ENCODE peak calls at places on chromosomes 11 and 22, in four cellular contexts. Q, O, Z and S are unnamed samples.
A peak's percentile ranks its signal among the peaks of the same experiment; 100 is the strongest.

GRCh38 chr22:23394525-23395326 is 185.4 kb downstream of the IGLL1 start:
- DNase-seq in Q (no peak), O (no peak), Z (no peak), S (no peak)

GRCh38 chr11:131027501-131027900 is 111.2 kb upstream of the SNX19 start:
- DNase-seq in O (no peak), Q (no peak), Z (no peak), S (no peak)

GRCh38 chr11:65291613-65292012 is 23.1 kb upstream of the CDC42EP2 start:
- DNase-seq in Z (no peak), O (no peak), Q (peak; percentile 80), S (no peak)

GRCh38 chr22:39984006-39984405 is 10.7 kb upstream of the FAM83F start:
- DNase-seq in Z (no peak), O (peak; percentile 20), Q (peak; percentile 58), S (no peak)

GRCh38 chr22:22663861-22664800 is 19.7 kb downstream of the GGTLC2 start:
- DNase-seq in O (no peak), Z (no peak), Q (no peak), S (no peak)

GRCh38 chr22:26893034-26893710 is 235.8 kb downstream of the MIAT start:
- DNase-seq in Z (no peak), Q (no peak), O (no peak), S (no peak)

GRCh38 chr11:79074547-79074946 is 366.3 kb downstream of the TENM4 start:
- DNase-seq in Z (no peak), O (no peak), Q (no peak), S (no peak)

GRCh38 chr11:71322192-71322735 is 69.9 kb upstream of the SHANK2 start:
- DNase-seq in Q (no peak), O (no peak), Z (no peak), S (no peak)

GRCh38 chr11:68012843-68013610 is 2.9 kb downstream of the ALDH3B1 start:
- DNase-seq in Z (no peak), O (no peak), Q (peak; percentile 95), S (peak; percentile 82)

GRCh38 chr11:62539238-62539925 is 7.2 kb downstream of the AHNAK start:
- DNase-seq in Q (peak; percentile 93), O (peak; percentile 36), Z (no peak), S (peak; percentile 62)

GRCh38 chr11:23236846-23237550 is 376.7 kb upstream of the CCDC179 start:
- DNase-seq in Z (no peak), O (no peak), Q (peak; percentile 61), S (no peak)

GRCh38 chr11:128509990-128510389 is 77.4 kb downstream of the ETS1 start:
- DNase-seq in Q (peak; percentile 79), Z (no peak), O (no peak), S (peak; percentile 42)

GRCh38 chr22:43376765-43377485 is 33.8 kb upstream of the SCUBE1 start:
- DNase-seq in Q (no peak), O (no peak), Z (peak; percentile 56), S (no peak)

GRCh38 chr11:61771995-61772455 is 19.6 kb downstream of the MYRF start:
- DNase-seq in Q (no peak), O (no peak), Z (no peak), S (no peak)

GRCh38 chr11:65642014-65642671 is 4.2 kb downstream of the SIPA1 start:
- DNase-seq in O (peak; percentile 66), Z (no peak), Q (no peak), S (no peak)

GRCh38 chr11:111765320-111765983 is 737 bp downstream of the PPP2R1B start:
- DNase-seq in Q (no peak), O (no peak), Z (no peak), S (no peak)

GRCh38 chr22:46614070-46614931 is 5.9 kb upstream of the GRAMD4 start:
- DNase-seq in Q (no peak), O (no peak), Z (peak; percentile 70), S (no peak)

GRCh38 chr11:29129850-29130249 is 887.0 kb downstream of the KCNA4 start:
- DNase-seq in Z (no peak), O (no peak), Q (peak; percentile 65), S (no peak)

GRCh38 chr22:47398491-47398890 is 636.0 kb downstream of the TBC1D22A start:
- DNase-seq in Q (no peak), O (no peak), Z (no peak), S (no peak)

GRCh38 chr22:30634477-30635233 is 926 bp upstream of the SLC35E4 start:
- DNase-seq in O (peak; percentile 68), Z (peak; percentile 47), Q (peak; percentile 89), S (peak; percentile 86)

GRCh38 chr11:15339302-15339701 is 224.6 kb downstream of the INSC start:
- DNase-seq in Z (no peak), O (no peak), Q (no peak), S (no peak)

GRCh38 chr11:109971184-109971523 is 122.0 kb upstream of the ZC3H12C start:
- DNase-seq in O (no peak), Z (no peak), Q (peak; percentile 84), S (no peak)

GRCh38 chr22:24723111-24723510 is 51.4 kb downstream of the PIWIL3 start:
- DNase-seq in Q (no peak), Z (no peak), O (no peak), S (no peak)

GRCh38 chr11:61254403-61255025 is 13.5 kb downstream of the PGA5 start:
- DNase-seq in Q (peak; percentile 52), O (peak; percentile 88), Z (peak; percentile 25), S (peak; percentile 85)

GRCh38 chr11:12963789-12964536 is 45.2 kb upstream of the RASSF10 start:
- DNase-seq in Z (peak; percentile 7), Q (peak; percentile 48), O (peak; percentile 86), S (peak; percentile 91)

GRCh38 chr11:60589611-60590010 is 74.4 kb downstream of the MS4A13 start:
- DNase-seq in O (no peak), Q (no peak), Z (no peak), S (no peak)

GRCh38 chr11:116893437-116893836 is 56.0 kb upstream of the APOA1 start:
- DNase-seq in O (no peak), Z (no peak), Q (no peak), S (no peak)

GRCh38 chr11:120009938-120010337 is 128.0 kb downstream of the TRIM29 start:
- DNase-seq in O (no peak), Q (no peak), Z (no peak), S (no peak)

GRCh38 chr11:58926251-58926650 is 13.0 kb upstream of the GLYATL1 start:
- DNase-seq in Z (no peak), O (no peak), Q (peak; percentile 72), S (no peak)

GRCh38 chr11:5620606-5621521 is 3.9 kb upstream of the TRIM34 start:
- DNase-seq in O (no peak), Z (no peak), Q (peak; percentile 95), S (peak; percentile 80)

GRCh38 chr22:37999640-38000272 is 15.4 kb upstream of the SOX10 start:
- DNase-seq in Q (peak; percentile 61), Z (no peak), O (no peak), S (no peak)

GRCh38 chr11:127789887-127790286 is 789.3 kb upstream of the KIRREL3 start:
- DNase-seq in Z (no peak), Q (peak; percentile 1), O (no peak), S (no peak)

GRCh38 chr11:134821422-134821821 is 409.4 kb upstream of the B3GAT1 start:
- DNase-seq in O (no peak), Q (no peak), Z (no peak), S (no peak)

GRCh38 chr22:23302171-23303002 is 122.1 kb downstream of the BCR start:
- DNase-seq in Q (no peak), Z (no peak), O (peak; percentile 25), S (no peak)

GRCh38 chr22:28478564-28478963 is 201.1 kb downstream of the TTC28 start:
- DNase-seq in O (no peak), Q (no peak), Z (no peak), S (no peak)

GRCh38 chr11:67365756-67366384 is 7.5 kb downstream of the CLCF1 start:
- DNase-seq in Q (no peak), O (no peak), Z (no peak), S (no peak)

GRCh38 chr11:9516113-9516512 is 55.3 kb downstream of the ZNF143 start:
- DNase-seq in Z (no peak), Q (no peak), O (no peak), S (peak; percentile 53)

GRCh38 chr22:17411213-17411612 is 42.0 kb downstream of the CECR2 start:
- DNase-seq in Z (no peak), Q (no peak), O (no peak), S (no peak)

GRCh38 chr11:105245781-105246315 is 106.3 kb upstream of the CARD18 start:
- DNase-seq in Z (no peak), Q (peak; percentile 10), O (no peak), S (no peak)

DNA sequence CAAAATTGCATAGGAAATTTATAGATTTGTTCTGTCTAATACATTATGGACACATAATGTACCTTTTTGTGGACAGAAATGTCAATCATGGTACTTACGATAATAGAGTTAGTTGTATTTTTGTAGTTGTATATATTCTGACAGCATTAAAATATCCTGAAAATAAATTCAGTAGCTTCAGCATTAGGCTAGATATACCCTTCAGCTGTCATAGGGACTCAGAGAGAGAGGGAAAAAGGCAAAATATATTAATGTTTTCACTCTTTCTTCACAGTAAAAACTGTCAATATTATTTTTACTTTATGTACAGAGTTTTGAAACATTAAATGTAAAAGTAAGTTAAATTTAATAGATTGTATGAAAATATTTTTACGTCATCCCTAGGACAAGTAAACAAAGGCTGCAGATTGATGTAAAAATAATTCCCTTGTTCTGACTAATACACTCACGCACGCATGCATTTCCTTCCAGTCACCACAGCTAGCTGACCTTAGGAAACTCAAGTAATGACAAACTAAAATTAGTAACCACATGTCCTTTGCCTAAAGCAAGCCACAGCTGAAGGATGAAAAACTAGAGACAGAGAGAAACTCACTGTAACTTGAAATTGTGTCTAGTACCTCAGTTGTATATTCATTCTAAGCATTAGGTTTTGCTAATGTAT is 104.7 kb upstream of the CARD18 start:
- DNase-seq in Z (no peak), O (no peak), Q (peak; percentile 98), S (peak; percentile 71)
- TF ChIP-seq CEBPB in Z (no peak), O (no peak), Q (peak; percentile 53), S (no peak)

DNA sequence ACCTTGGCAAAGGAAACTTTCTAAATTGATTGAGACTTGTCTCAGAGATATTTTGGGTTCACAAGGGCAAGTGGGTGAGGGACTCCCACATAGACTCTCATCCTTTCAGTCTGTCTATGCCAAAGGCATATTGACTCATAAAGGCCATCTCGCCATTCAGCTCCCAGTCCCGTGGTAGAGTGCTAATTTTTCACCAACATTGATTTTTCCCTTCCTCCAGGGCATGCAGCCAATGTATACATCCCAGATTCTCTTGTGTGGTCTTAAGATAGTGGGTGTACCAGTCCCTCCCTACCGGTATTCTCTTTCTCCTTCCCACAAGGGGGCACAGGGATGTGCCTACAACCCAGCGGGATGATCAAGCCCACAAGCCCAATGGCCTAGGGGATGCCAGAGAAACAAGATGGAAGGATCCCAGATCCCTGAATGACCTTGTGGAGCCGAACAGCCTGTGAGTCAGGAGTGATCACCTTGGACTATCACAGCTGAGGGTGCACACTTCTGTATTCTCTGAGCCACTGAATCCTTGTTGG is 8.0 kb downstream of the C11orf96 start:
- DNase-seq in Z (no peak), O (no peak), Q (no peak), S (no peak)
- TF ChIP-seq RCOR1 in Z (no peak), O (no peak), Q (no peak), S (no peak)

GRCh38 chr11:73787643-73788537 is at the start of gene MRPL48:
- DNase-seq in Z (peak; percentile 72), O (peak; percentile 93), Q (peak; percentile 90), S (peak; percentile 98)
- TF ChIP-seq RAD21 in Z (no peak), O (no peak), Q (peak; percentile 16), S (no peak)

DNA sequence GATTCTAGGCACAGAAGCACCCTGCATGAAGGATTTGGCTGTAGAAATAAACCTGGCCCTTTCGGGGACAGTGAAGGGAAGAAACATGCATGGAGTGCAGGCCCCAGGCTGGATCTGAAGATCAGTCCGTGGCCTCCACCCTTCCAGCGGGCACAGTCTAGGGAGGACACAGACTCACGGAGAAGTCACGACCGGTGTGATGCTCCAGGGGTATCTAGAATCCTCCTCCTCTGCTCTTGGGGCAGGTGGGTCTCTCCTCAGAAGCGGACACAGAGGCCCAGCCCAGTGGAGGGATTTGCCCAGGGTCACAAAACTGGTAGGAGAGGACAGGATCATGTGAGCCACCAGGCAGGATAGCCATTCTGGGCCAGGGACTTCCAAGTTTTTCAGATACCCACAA is 22.4 kb downstream of the SLCO2B1 start:
- DNase-seq in Z (no peak), O (no peak), Q (no peak), S (no peak)
- TF ChIP-seq CEBPB in Z (no peak), O (no peak), Q (no peak), S (no peak)